ENCODE peak calls at places on chromosome 16, in eight cellular contexts. K is Peyer's patch, D is A549, P is tibial nerve, Z is body of pancreas, R is transverse colon, Y is ovary, J is right lobe of liver. N is an unnamed sample.

GRCh38 chr16:50067290-50067853 is 1.6 kb downstream of the HEATR3 start:
- DNase-seq in K (no peak), J (no peak), P (no peak), R (no peak), Y (no peak), Z (no peak), D (peak; percentile 45), N (peak; percentile 58)

GRCh38 chr16:47285001-47285400 is 141.3 kb upstream of the NETO2 start:
- DNase-seq in Y (no peak), J (no peak), K (no peak), R (no peak), D (no peak), P (no peak), Z (no peak), N (no peak)

GRCh38 chr16:1645914-1646525 is 32.1 kb upstream of the JPT2 start:
- DNase-seq in J (no peak), P (no peak), Z (no peak), D (peak; percentile 79), R (no peak), K (no peak), Y (no peak), N (peak; percentile 69)

GRCh38 chr16:57462978-57463362 is 491 bp downstream of the POLR2C start:
- DNase-seq in K (no peak), J (no peak), D (no peak), Y (no peak), R (no peak), P (no peak), Z (no peak), N (peak; percentile 61)

GRCh38 chr16:56551796-56552738 is 12.8 kb upstream of the MT4 start:
- DNase-seq in Y (no peak), Z (peak; percentile 39), P (no peak), J (peak; percentile 69), D (no peak), K (no peak), R (peak; percentile 22), N (no peak)

GRCh38 chr16:52113812-52114211 is 433.1 kb downstream of the TOX3 start:
- DNase-seq in D (no peak), K (no peak), R (no peak), J (no peak), P (no peak), Z (no peak), Y (no peak), N (no peak)

GRCh38 chr16:53055603-53056527 is 1.1 kb downstream of the CHD9 start:
- DNase-seq in R (peak; percentile 64), Y (peak; percentile 43), D (peak; percentile 51), K (peak; percentile 50), J (no peak), P (no peak), Z (no peak), N (peak; percentile 66)

GRCh38 chr16:52624891-52625290 is 77.9 kb upstream of the TOX3 start:
- DNase-seq in R (no peak), J (no peak), D (no peak), P (no peak), Y (no peak), Z (no peak), K (no peak), N (no peak)

GRCh38 chr16:21116148-21116693 is 34.4 kb downstream of the DNAH3 start:
- DNase-seq in P (no peak), K (peak; percentile 28), D (no peak), J (no peak), Y (no peak), R (no peak), Z (no peak), N (no peak)

GRCh38 chr16:8564934-8565345 is 25.4 kb downstream of the TMEM114 start:
- DNase-seq in R (no peak), J (no peak), D (no peak), Z (no peak), P (no peak), Y (no peak), K (no peak), N (no peak)

GRCh38 chr16:2736476-2737237 is 15.8 kb upstream of the SRRM2 start:
- DNase-seq in Y (no peak), J (peak; percentile 31), D (no peak), K (no peak), P (no peak), Z (no peak), R (no peak), N (no peak)

GRCh38 chr16:68713430-68713829 is 23.7 kb upstream of the CDH1 start:
- DNase-seq in D (no peak), J (no peak), K (no peak), R (no peak), P (no peak), Z (no peak), Y (no peak), N (no peak)

GRCh38 chr16:13931845-13932244 is 11.9 kb downstream of the ERCC4 start:
- DNase-seq in Y (no peak), D (no peak), P (no peak), J (no peak), R (no peak), K (no peak), Z (no peak), N (peak; percentile 51)

GRCh38 chr16:75110637-75111513 is 5.7 kb downstream of the LDHD start:
- DNase-seq in Z (peak; percentile 92), D (peak; percentile 90), J (peak; percentile 88), R (peak; percentile 94), P (peak; percentile 87), Y (peak; percentile 94), K (peak; percentile 84), N (peak; percentile 94)

GRCh38 chr16:27470567-27471431 is 68.8 kb downstream of the IL21R start:
- DNase-seq in Z (no peak), J (no peak), D (no peak), P (no peak), R (no peak), Y (no peak), K (no peak), N (no peak)

GRCh38 chr16:89721644-89722391 is 481 bp downstream of the ZNF276 start:
- DNase-seq in J (peak; percentile 84), P (no peak), Z (peak; percentile 52), Y (no peak), K (peak; percentile 85), R (peak; percentile 83), D (peak; percentile 56), N (peak; percentile 71)
- TF ChIP-seq POLR2A in J (peak; percentile 46), P (peak; percentile 9), Z (no peak), Y (no peak), K (no peak), R (no peak), D (no peak), N (no peak)

GRCh38 chr16:70289229-70290098 is at the start of gene AARS1:
- DNase-seq in P (peak; percentile 92), Y (peak; percentile 94), D (peak; percentile 100), J (peak; percentile 97), Z (peak; percentile 98), R (peak; percentile 97), K (peak; percentile 96), N (peak; percentile 100)
- TF ChIP-seq POLR2A in P (peak; percentile 91), Y (peak; percentile 92), D (peak; percentile 90), J (peak; percentile 98), Z (peak; percentile 98), R (peak; percentile 97), K (peak; percentile 89), N (peak; percentile 98)

GRCh38 chr16:30371248-30371816 is 1.0 kb upstream of the TBC1D10B start:
- DNase-seq in K (no peak), J (no peak), D (no peak), Y (no peak), Z (no peak), P (no peak), R (no peak), N (no peak)
- TF ChIP-seq POLR2A in K (peak; percentile 47), J (no peak), D (no peak), Y (no peak), Z (no peak), P (no peak), R (peak; percentile 47), N (no peak)

DNA sequence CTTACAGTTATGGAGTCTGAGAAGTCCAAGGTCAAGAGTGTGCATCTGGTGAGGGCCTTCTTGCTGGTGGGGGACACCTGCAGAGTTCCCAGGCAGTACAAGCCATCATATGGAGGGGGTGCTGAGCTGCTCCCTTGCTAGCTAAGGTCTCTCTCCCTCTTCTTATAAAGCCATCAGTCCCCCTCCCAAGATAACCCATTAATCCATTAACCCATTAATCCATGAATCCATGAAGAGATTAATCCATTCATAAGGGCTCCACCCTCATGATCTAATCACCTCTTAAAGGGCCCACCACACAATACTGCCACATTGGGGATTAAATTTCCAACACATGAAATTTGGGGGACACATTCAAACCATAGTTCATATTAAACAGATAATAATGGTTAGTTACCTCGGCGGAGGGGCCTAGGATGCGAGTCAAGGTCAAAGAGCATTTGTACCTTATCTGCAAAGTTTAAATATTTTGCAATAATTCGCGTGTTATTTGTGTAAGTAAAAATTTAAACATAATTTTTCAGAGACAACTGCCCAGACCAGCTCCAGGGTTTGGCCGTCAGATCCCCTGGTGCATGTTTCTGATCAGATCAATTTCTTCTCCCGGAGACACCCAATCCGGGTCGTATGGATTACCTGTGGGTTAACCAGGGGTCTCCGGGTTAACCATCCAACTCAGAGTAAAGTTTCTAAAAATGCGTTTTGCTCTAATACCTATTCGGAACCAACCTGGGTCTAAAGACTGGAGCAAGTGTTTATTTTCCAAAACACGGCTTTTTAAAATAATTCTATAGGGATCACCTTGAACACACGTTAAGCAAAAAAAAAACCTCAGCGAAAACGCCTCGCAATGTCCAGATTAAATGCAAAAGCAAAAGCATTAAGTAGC is 740 bp upstream of the POLR3E start:
- DNase-seq in R (no peak), P (no peak), Y (no peak), K (no peak), Z (peak; percentile 39), D (no peak), J (no peak), N (peak; percentile 59)
- TF ChIP-seq POLR2A in R (no peak), P (no peak), Y (no peak), K (no peak), Z (no peak), D (no peak), J (no peak), N (no peak)

GRCh38 chr16:66949472-66949871 is 11.6 kb upstream of the CES3 start:
- DNase-seq in Y (no peak), J (peak; percentile 78), Z (no peak), R (no peak), D (no peak), K (no peak), P (no peak), N (no peak)
- TF ChIP-seq POLR2A in Y (no peak), J (no peak), Z (no peak), R (no peak), D (no peak), K (no peak), P (no peak), N (no peak)

GRCh38 chr16:70602831-70603230 is 43.5 kb upstream of the IL34 start:
- DNase-seq in K (no peak), Y (no peak), P (no peak), Z (no peak), J (no peak), R (no peak), D (no peak), N (no peak)
- TF ChIP-seq POLR2A in K (no peak), Y (no peak), P (no peak), Z (no peak), J (no peak), R (no peak), D (no peak), N (no peak)

DNA sequence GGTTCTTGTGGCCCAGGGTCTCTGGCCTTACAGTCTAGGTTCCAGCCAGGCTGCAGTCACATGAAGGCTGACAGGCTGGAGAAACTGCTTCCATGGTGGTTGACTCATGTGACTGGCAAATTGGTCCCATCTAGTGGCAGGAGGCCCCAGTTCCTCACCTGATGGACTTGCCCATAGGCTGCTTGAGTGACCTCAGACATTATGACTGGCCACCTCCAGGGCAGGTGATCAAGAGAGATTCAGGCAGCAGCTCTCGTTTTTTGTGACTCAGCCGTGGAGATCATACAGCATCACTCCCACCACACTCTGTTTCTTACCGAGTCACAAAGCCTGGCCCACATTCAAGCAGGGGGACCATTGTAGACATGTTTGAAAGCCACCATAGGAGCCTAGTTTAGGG is 34.5 kb downstream of the SIAH1 start:
- DNase-seq in K (no peak), Z (no peak), P (no peak), J (no peak), D (no peak), R (no peak), Y (no peak), N (no peak)
- TF ChIP-seq POLR2A in K (no peak), Z (no peak), P (no peak), J (no peak), D (no peak), R (no peak), Y (no peak), N (no peak)